ENCODE peak calls at places on chromosomes 16 and 17, in four cellular contexts. N is HEK293T, G is GM12878, V is NT2/D1. L is an unnamed sample.

GRCh38 chr16:55222436-55222835 is 101.6 kb upstream of the IRX6 start:
- DNase-seq in N (no peak), G (no peak), V (no peak), L (no peak)

GRCh38 chr17:47935961-47936360 is 5.4 kb upstream of the PNPO start:
- DNase-seq in N (no peak), G (no peak), V (no peak), L (no peak)

GRCh38 chr17:82218349-82219075 is 5.9 kb upstream of the CCDC57 start:
- DNase-seq in N (no peak), G (no peak), V (no peak), L (no peak)

GRCh38 chr17:35257080-35257701 is 14.3 kb downstream of the SLFN5 start:
- DNase-seq in N (no peak), G (no peak), V (no peak), L (no peak)

GRCh38 chr16:2507052-2507678 is 6.6 kb upstream of the ATP6V0C start:
- DNase-seq in N (no peak), G (peak), V (no peak), L (no peak)

GRCh38 chr16:22252317-22252716 is 44.9 kb upstream of the POLR3E start:
- DNase-seq in N (no peak), G (no peak), V (no peak), L (no peak)

GRCh38 chr16:85390511-85391174 is 222.5 kb upstream of the GSE1 start:
- DNase-seq in N (peak), G (no peak), V (no peak), L (peak)

GRCh38 chr16:88744839-88745521 is 38.7 kb downstream of the CTU2 start:
- DNase-seq in N (no peak), G (no peak), V (no peak), L (no peak)

GRCh38 chr17:19727466-19728113 is 11.2 kb upstream of the SLC47A2 start:
- DNase-seq in N (no peak), G (no peak), V (no peak), L (no peak)

GRCh38 chr17:81868674-81869220 is 2.4 kb downstream of the ARHGDIA start:
- DNase-seq in N (peak), G (no peak), V (no peak), L (no peak)

GRCh38 chr17:282000-282911 is 70.4 kb downstream of the RPH3AL start:
- DNase-seq in N (no peak), G (no peak), V (no peak), L (no peak)

GRCh38 chr16:89565506-89566372 is 5.3 kb downstream of the RPL13 start:
- DNase-seq in N (peak), G (no peak), V (peak), L (no peak)

GRCh38 chr16:1080801-1081733 is 8.5 kb downstream of the SSTR5 start:
- DNase-seq in N (no peak), G (no peak), V (no peak), L (no peak)

GRCh38 chr17:34958438-34958837 is 2.8 kb downstream of the CCT6B start:
- DNase-seq in N (no peak), G (no peak), V (no peak), L (no peak)

GRCh38 chr16:27950488-27950887 is 113.0 kb downstream of the GSG1L start:
- DNase-seq in N (no peak), G (no peak), V (no peak), L (no peak)

GRCh38 chr17:50051082-50051576 is 4.8 kb upstream of the ITGA3 start:
- DNase-seq in N (no peak), G (no peak), V (no peak), L (no peak)

GRCh38 chr16:84913315-84913714 is 93.5 kb downstream of the CRISPLD2 start:
- DNase-seq in N (no peak), G (no peak), V (no peak), L (no peak)

GRCh38 chr17:47204722-47205418 is 4.3 kb upstream of the MYL4 start:
- DNase-seq in N (no peak), G (peak), V (no peak), L (no peak)

GRCh38 chr16:81620029-81620428 is 159.1 kb upstream of the PLCG2 start:
- DNase-seq in N (no peak), G (no peak), V (no peak), L (no peak)

GRCh38 chr16:52747196-52747595 is 200.3 kb upstream of the TOX3 start:
- DNase-seq in N (no peak), G (no peak), V (no peak), L (no peak)

GRCh38 chr17:31584436-31585279 is 193.2 kb downstream of the RAB11FIP4 start:
- DNase-seq in N (no peak), G (no peak), V (no peak), L (no peak)

GRCh38 chr16:70700101-70701020 is 14.5 kb upstream of the MTSS2 start:
- DNase-seq in N (no peak), G (no peak), V (no peak), L (no peak)

GRCh38 chr17:73141411-73141810 is 23.4 kb upstream of the SSTR2 start:
- DNase-seq in N (no peak), G (no peak), V (no peak), L (no peak)

GRCh38 chr17:81186203-81186602 is 20.2 kb upstream of the AATK start:
- DNase-seq in N (no peak), G (no peak), V (no peak), L (no peak)

GRCh38 chr17:12463102-12463501 is 202.6 kb upstream of the MYOCD start:
- DNase-seq in N (no peak), G (no peak), V (no peak), L (no peak)

GRCh38 chr17:31269597-31269996 is 27.4 kb downstream of the OMG start:
- DNase-seq in N (no peak), G (no peak), V (peak), L (no peak)

GRCh38 chr16:75578212-75578611 is 12.0 kb downstream of the GABARAPL2 start:
- DNase-seq in N (no peak), G (no peak), V (no peak), L (no peak)

GRCh38 chr16:89446136-89446974 is 44.0 kb downstream of the ANKRD11 start:
- DNase-seq in N (no peak), G (no peak), V (no peak), L (no peak)

GRCh38 chr16:1150511-1150982 is 2.4 kb upstream of the CACNA1H start:
- DNase-seq in N (peak), G (no peak), V (no peak), L (peak)

GRCh38 chr16:73572135-73572534 is 524.2 kb upstream of the ZFHX3 start:
- DNase-seq in N (no peak), G (no peak), V (peak), L (no peak)

GRCh38 chr17:56914641-56915263 is 903 bp upstream of the TRIM25 start:
- DNase-seq in N (peak), G (no peak), V (no peak), L (no peak)

GRCh38 chr17:39001703-39002637 is 34.8 kb upstream of the FBXO47 start:
- DNase-seq in N (no peak), G (no peak), V (no peak), L (no peak)

GRCh38 chr16:78142784-78143183 is 43.3 kb downstream of the WWOX start:
- DNase-seq in N (no peak), G (no peak), V (no peak), L (no peak)

GRCh38 chr17:67143318-67143717 is 99.0 kb downstream of the CACNG1 start:
- DNase-seq in N (no peak), G (no peak), V (no peak), L (no peak)
- TF ChIP-seq SUZ12 in N (no peak), G (no peak), V (no peak), L (no peak)

GRCh38 chr16:25568991-25569390 is 122.8 kb upstream of the HS3ST4 start:
- DNase-seq in N (no peak), G (no peak), V (no peak), L (no peak)
- TF ChIP-seq SUZ12 in N (no peak), G (no peak), V (no peak), L (no peak)

DNA sequence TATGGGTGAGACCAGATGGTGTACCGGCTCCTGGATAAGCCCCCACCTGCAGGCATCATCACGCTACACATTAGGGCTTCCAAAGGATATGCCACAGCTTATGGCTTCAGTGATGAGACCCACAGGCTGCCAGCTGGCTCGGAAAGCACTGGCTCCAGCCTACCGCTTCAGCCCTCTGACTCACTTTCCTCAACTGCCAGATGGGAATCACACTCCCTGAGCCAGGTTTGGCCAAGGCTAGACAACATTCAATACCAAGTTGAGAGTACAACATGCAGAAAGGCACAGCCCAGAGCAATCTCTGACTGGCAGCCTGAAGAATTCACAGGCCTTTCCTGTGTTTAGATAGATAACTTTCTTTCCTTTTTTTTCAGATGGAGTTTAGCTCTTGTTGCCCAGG is 10.3 kb downstream of the CENPV start:
- DNase-seq in N (no peak), G (no peak), V (no peak), L (no peak)
- TF ChIP-seq SUZ12 in N (no peak), G (no peak), V (no peak), L (no peak)

DNA sequence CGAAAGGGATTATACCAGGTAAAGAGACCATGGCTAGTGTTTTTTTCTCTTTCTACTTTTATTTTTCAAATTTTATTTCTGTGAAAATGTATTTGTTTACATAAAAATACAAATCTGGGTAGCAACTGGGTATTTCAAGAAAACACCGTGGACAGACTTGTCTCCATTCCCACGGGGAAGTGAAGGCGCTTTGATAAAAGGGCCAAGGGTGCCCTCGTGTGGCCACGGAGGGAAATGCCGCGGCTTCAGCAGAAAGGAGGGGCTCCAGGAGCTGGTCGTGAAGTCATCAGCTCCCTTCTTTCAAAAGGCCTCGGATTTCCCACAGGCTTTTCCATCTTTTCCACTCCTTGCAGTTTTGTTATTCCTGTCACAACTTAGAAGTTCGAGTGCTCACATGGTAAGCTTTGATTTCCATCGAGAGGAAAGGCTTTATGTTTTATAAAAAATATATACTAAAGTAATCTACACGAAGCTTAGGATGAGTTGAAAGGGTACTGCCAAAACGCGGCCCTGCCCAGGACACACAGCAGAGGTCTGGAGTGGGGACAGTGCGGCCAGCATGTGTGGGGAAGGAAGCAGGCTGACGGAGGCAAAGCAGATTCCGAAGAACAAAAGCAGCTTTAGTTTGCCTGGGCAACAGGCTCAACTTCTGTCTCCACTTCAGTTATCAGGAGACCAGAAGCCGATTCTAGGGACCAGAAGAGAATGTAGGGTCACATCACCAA is 15.3 kb upstream of the MNT start:
- DNase-seq in N (peak), G (no peak), V (no peak), L (no peak)
- TF ChIP-seq SUZ12 in N (no peak), G (no peak), V (no peak), L (no peak)

GRCh38 chr16:11799017-11799381 is 1.9 kb upstream of the ZC3H7A start:
- DNase-seq in N (no peak), G (no peak), V (no peak), L (no peak)

GRCh38 chr16:11797957-11798299 is 870 bp upstream of the ZC3H7A start:
- DNase-seq in N (peak), G (no peak), V (no peak), L (no peak)

GRCh38 chr16:11801481-11802021 is 4.5 kb upstream of the ZC3H7A start:
- DNase-seq in N (no peak), G (no peak), V (no peak), L (no peak)

GRCh38 chr16:11800385-11800718 is 3.3 kb upstream of the ZC3H7A start:
- DNase-seq in N (no peak), G (no peak), V (no peak), L (no peak)

GRCh38 chr16:11799509-11800384 is 2.7 kb upstream of the ZC3H7A start:
- DNase-seq in N (no peak), G (no peak), V (no peak), L (no peak)
- TF ChIP-seq SUZ12 in N (no peak), G (no peak), V (no peak), L (no peak)

GRCh38 chr17:45170976-45171337 is 9.3 kb downstream of the HEXIM2 start:
- DNase-seq in N (no peak), G (no peak), V (no peak), L (no peak)
- TF ChIP-seq SUZ12 in N (no peak), G (no peak), V (no peak), L (no peak)

DNA sequence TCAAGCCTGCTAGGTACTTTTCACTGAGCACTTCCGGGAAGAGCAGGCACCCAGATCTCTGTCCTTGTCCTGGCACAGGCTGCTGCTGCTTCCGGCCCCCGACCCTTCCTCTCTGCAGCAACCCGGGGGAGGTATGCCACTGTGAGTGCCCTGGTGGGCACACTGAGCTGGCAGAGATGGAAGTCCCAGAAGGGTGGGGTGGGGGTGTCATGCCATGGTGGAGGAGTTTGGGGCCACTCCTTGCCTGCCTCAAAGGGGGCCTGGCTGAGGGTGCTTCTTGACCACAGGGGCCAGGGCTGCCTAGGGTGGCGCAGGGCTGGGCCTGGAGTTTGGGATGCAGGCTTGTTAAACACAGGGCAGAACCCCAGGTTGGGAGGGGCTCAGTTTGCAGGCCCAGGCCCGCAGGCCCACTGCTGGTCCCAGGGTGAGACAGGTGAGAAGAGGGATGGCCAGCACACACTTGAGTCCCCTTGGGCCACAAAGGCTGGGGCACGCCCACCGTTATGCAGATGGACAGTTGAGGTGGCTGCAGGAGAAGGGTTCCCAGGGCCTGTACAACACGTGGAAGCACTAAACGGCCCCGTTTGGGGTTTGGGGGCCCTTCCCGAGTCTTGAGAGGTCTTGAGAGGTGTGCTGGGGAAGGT is 8.7 kb downstream of the TMEM235 start:
- DNase-seq in N (no peak), G (no peak), V (no peak), L (no peak)
- TF ChIP-seq SUZ12 in N (no peak), G (no peak), V (no peak), L (no peak)